ENCODE peak calls at places on chromosomes 13 and 19, in eight cellular contexts. One of them, this sample, is unnamed.

GRCh38 chr13:106078191-106078590 is 457.3 kb downstream of the EFNB2 start:
- DNase-seq in T-helper 1 cell: no peak
- DNase-seq in CD8-positive, alpha-beta memory T cell: no peak
- DNase-seq in activated CD8-positive, alpha-beta memory T cell treated with anti-CD3 and anti-CD28 coated beads for 48 hours: no peak
- DNase-seq in fibroblast of mammary gland: no peak
- DNase-seq in NCI-H774: no peak
- DNase-seq in colonic mucosa: no peak
- DNase-seq in right atrium auricular region: no peak
- DNase-seq in this sample: no peak

GRCh38 chr13:24180743-24181384 is 20.3 kb downstream of the SPATA13 start:
- DNase-seq in T-helper 1 cell: no peak
- DNase-seq in CD8-positive, alpha-beta memory T cell: no peak
- DNase-seq in activated CD8-positive, alpha-beta memory T cell treated with anti-CD3 and anti-CD28 coated beads for 48 hours: no peak
- DNase-seq in fibroblast of mammary gland: peak; percentile 47
- DNase-seq in NCI-H774: no peak
- DNase-seq in colonic mucosa: no peak
- DNase-seq in right atrium auricular region: no peak
- DNase-seq in this sample: no peak

GRCh38 chr13:41364043-41364442 is 53.0 kb downstream of the NAA16 start:
- DNase-seq in T-helper 1 cell: no peak
- DNase-seq in CD8-positive, alpha-beta memory T cell: no peak
- DNase-seq in activated CD8-positive, alpha-beta memory T cell treated with anti-CD3 and anti-CD28 coated beads for 48 hours: no peak
- DNase-seq in fibroblast of mammary gland: no peak
- DNase-seq in NCI-H774: no peak
- DNase-seq in colonic mucosa: no peak
- DNase-seq in right atrium auricular region: no peak
- DNase-seq in this sample: no peak

GRCh38 chr19:45097776-45098520 is 5.0 kb downstream of the PPP1R37 start:
- DNase-seq in T-helper 1 cell: no peak
- DNase-seq in CD8-positive, alpha-beta memory T cell: no peak
- DNase-seq in activated CD8-positive, alpha-beta memory T cell treated with anti-CD3 and anti-CD28 coated beads for 48 hours: no peak
- DNase-seq in fibroblast of mammary gland: peak; percentile 98
- DNase-seq in NCI-H774: no peak
- DNase-seq in colonic mucosa: peak; percentile 48
- DNase-seq in right atrium auricular region: peak; percentile 81
- DNase-seq in this sample: no peak

GRCh38 chr13:79481685-79482052 is 714 bp downstream of the NDFIP2 start:
- DNase-seq in T-helper 1 cell: peak; percentile 57
- DNase-seq in CD8-positive, alpha-beta memory T cell: peak; percentile 27
- DNase-seq in activated CD8-positive, alpha-beta memory T cell treated with anti-CD3 and anti-CD28 coated beads for 48 hours: peak; percentile 52
- DNase-seq in fibroblast of mammary gland: peak; percentile 9
- DNase-seq in NCI-H774: no peak
- DNase-seq in colonic mucosa: peak; percentile 55
- DNase-seq in right atrium auricular region: no peak
- DNase-seq in this sample: no peak

GRCh38 chr19:35458821-35459391 is 10.8 kb downstream of the FFAR2 start:
- DNase-seq in T-helper 1 cell: no peak
- DNase-seq in CD8-positive, alpha-beta memory T cell: no peak
- DNase-seq in activated CD8-positive, alpha-beta memory T cell treated with anti-CD3 and anti-CD28 coated beads for 48 hours: no peak
- DNase-seq in fibroblast of mammary gland: no peak
- DNase-seq in NCI-H774: no peak
- DNase-seq in colonic mucosa: peak; percentile 28
- DNase-seq in right atrium auricular region: no peak
- DNase-seq in this sample: no peak

GRCh38 chr13:85366759-85367417 is 432.3 kb downstream of the SLITRK6 start:
- DNase-seq in T-helper 1 cell: no peak
- DNase-seq in CD8-positive, alpha-beta memory T cell: no peak
- DNase-seq in activated CD8-positive, alpha-beta memory T cell treated with anti-CD3 and anti-CD28 coated beads for 48 hours: no peak
- DNase-seq in fibroblast of mammary gland: no peak
- DNase-seq in NCI-H774: no peak
- DNase-seq in colonic mucosa: no peak
- DNase-seq in right atrium auricular region: no peak
- DNase-seq in this sample: no peak

GRCh38 chr19:44575116-44575700 is 38.2 kb upstream of the IGSF23 start:
- DNase-seq in T-helper 1 cell: no peak
- DNase-seq in CD8-positive, alpha-beta memory T cell: no peak
- DNase-seq in activated CD8-positive, alpha-beta memory T cell treated with anti-CD3 and anti-CD28 coated beads for 48 hours: no peak
- DNase-seq in fibroblast of mammary gland: peak; percentile 5
- DNase-seq in NCI-H774: no peak
- DNase-seq in colonic mucosa: no peak
- DNase-seq in right atrium auricular region: peak; percentile 9
- DNase-seq in this sample: no peak

GRCh38 chr19:16447015-16447384 is 24.8 kb downstream of the EPS15L1 start:
- DNase-seq in T-helper 1 cell: peak; percentile 63
- DNase-seq in CD8-positive, alpha-beta memory T cell: peak; percentile 46
- DNase-seq in activated CD8-positive, alpha-beta memory T cell treated with anti-CD3 and anti-CD28 coated beads for 48 hours: no peak
- DNase-seq in fibroblast of mammary gland: peak; percentile 78
- DNase-seq in NCI-H774: no peak
- DNase-seq in colonic mucosa: peak; percentile 56
- DNase-seq in right atrium auricular region: peak; percentile 92
- DNase-seq in this sample: peak; percentile 78

GRCh38 chr13:51269039-51269438 is 46.8 kb downstream of the FAM124A start:
- DNase-seq in T-helper 1 cell: no peak
- DNase-seq in CD8-positive, alpha-beta memory T cell: no peak
- DNase-seq in activated CD8-positive, alpha-beta memory T cell treated with anti-CD3 and anti-CD28 coated beads for 48 hours: no peak
- DNase-seq in fibroblast of mammary gland: peak; percentile 36
- DNase-seq in NCI-H774: no peak
- DNase-seq in colonic mucosa: no peak
- DNase-seq in right atrium auricular region: no peak
- DNase-seq in this sample: no peak

GRCh38 chr19:32397736-32398135 is 7.8 kb upstream of the DPY19L3 start:
- DNase-seq in T-helper 1 cell: no peak
- DNase-seq in CD8-positive, alpha-beta memory T cell: no peak
- DNase-seq in activated CD8-positive, alpha-beta memory T cell treated with anti-CD3 and anti-CD28 coated beads for 48 hours: no peak
- DNase-seq in fibroblast of mammary gland: peak; percentile 90
- DNase-seq in NCI-H774: no peak
- DNase-seq in colonic mucosa: no peak
- DNase-seq in right atrium auricular region: no peak
- DNase-seq in this sample: no peak

GRCh38 chr13:46831588-46832194 is 34.7 kb upstream of the ESD start:
- DNase-seq in T-helper 1 cell: peak; percentile 24
- DNase-seq in CD8-positive, alpha-beta memory T cell: no peak
- DNase-seq in activated CD8-positive, alpha-beta memory T cell treated with anti-CD3 and anti-CD28 coated beads for 48 hours: no peak
- DNase-seq in fibroblast of mammary gland: peak; percentile 71
- DNase-seq in NCI-H774: no peak
- DNase-seq in colonic mucosa: peak; percentile 48
- DNase-seq in right atrium auricular region: no peak
- DNase-seq in this sample: no peak

GRCh38 chr19:13024126-13024957 is 29.1 kb downstream of the NFIX start:
- DNase-seq in T-helper 1 cell: no peak
- DNase-seq in CD8-positive, alpha-beta memory T cell: no peak
- DNase-seq in activated CD8-positive, alpha-beta memory T cell treated with anti-CD3 and anti-CD28 coated beads for 48 hours: no peak
- DNase-seq in fibroblast of mammary gland: no peak
- DNase-seq in NCI-H774: no peak
- DNase-seq in colonic mucosa: no peak
- DNase-seq in right atrium auricular region: no peak
- DNase-seq in this sample: no peak

GRCh38 chr19:39307233-39307821 is 11.1 kb downstream of the IFNL1 start:
- DNase-seq in T-helper 1 cell: no peak
- DNase-seq in CD8-positive, alpha-beta memory T cell: no peak
- DNase-seq in activated CD8-positive, alpha-beta memory T cell treated with anti-CD3 and anti-CD28 coated beads for 48 hours: no peak
- DNase-seq in fibroblast of mammary gland: no peak
- DNase-seq in NCI-H774: no peak
- DNase-seq in colonic mucosa: peak; percentile 71
- DNase-seq in right atrium auricular region: no peak
- DNase-seq in this sample: no peak

GRCh38 chr13:112970552-112971287 is 1.7 kb downstream of the MCF2L start:
- DNase-seq in T-helper 1 cell: no peak
- DNase-seq in CD8-positive, alpha-beta memory T cell: no peak
- DNase-seq in activated CD8-positive, alpha-beta memory T cell treated with anti-CD3 and anti-CD28 coated beads for 48 hours: no peak
- DNase-seq in fibroblast of mammary gland: no peak
- DNase-seq in NCI-H774: no peak
- DNase-seq in colonic mucosa: no peak
- DNase-seq in right atrium auricular region: no peak
- DNase-seq in this sample: no peak

GRCh38 chr13:68064371-68064770 is 834.2 kb upstream of the PCDH9 start:
- DNase-seq in T-helper 1 cell: no peak
- DNase-seq in CD8-positive, alpha-beta memory T cell: no peak
- DNase-seq in activated CD8-positive, alpha-beta memory T cell treated with anti-CD3 and anti-CD28 coated beads for 48 hours: no peak
- DNase-seq in fibroblast of mammary gland: no peak
- DNase-seq in NCI-H774: no peak
- DNase-seq in colonic mucosa: no peak
- DNase-seq in right atrium auricular region: no peak
- DNase-seq in this sample: no peak

GRCh38 chr19:13132471-13133166 is 14.6 kb downstream of the NACC1 start:
- DNase-seq in T-helper 1 cell: peak; percentile 80
- DNase-seq in CD8-positive, alpha-beta memory T cell: peak; percentile 31
- DNase-seq in activated CD8-positive, alpha-beta memory T cell treated with anti-CD3 and anti-CD28 coated beads for 48 hours: no peak
- DNase-seq in fibroblast of mammary gland: peak; percentile 78
- DNase-seq in NCI-H774: no peak
- DNase-seq in colonic mucosa: no peak
- DNase-seq in right atrium auricular region: no peak
- DNase-seq in this sample: no peak

GRCh38 chr13:55000043-55000442 is 1971.4 kb downstream of the OLFM4 start:
- DNase-seq in T-helper 1 cell: no peak
- DNase-seq in CD8-positive, alpha-beta memory T cell: no peak
- DNase-seq in activated CD8-positive, alpha-beta memory T cell treated with anti-CD3 and anti-CD28 coated beads for 48 hours: no peak
- DNase-seq in fibroblast of mammary gland: no peak
- DNase-seq in NCI-H774: no peak
- DNase-seq in colonic mucosa: no peak
- DNase-seq in right atrium auricular region: no peak
- DNase-seq in this sample: no peak

GRCh38 chr13:113547248-113547971 is 37.1 kb upstream of the TFDP1 start:
- DNase-seq in T-helper 1 cell: no peak
- DNase-seq in CD8-positive, alpha-beta memory T cell: no peak
- DNase-seq in activated CD8-positive, alpha-beta memory T cell treated with anti-CD3 and anti-CD28 coated beads for 48 hours: no peak
- DNase-seq in fibroblast of mammary gland: peak; percentile 86
- DNase-seq in NCI-H774: no peak
- DNase-seq in colonic mucosa: peak; percentile 16
- DNase-seq in right atrium auricular region: no peak
- DNase-seq in this sample: no peak

GRCh38 chr19:35903550-35904179 is 1.3 kb downstream of the HCST start:
- DNase-seq in T-helper 1 cell: peak; percentile 97
- DNase-seq in CD8-positive, alpha-beta memory T cell: peak; percentile 85
- DNase-seq in activated CD8-positive, alpha-beta memory T cell treated with anti-CD3 and anti-CD28 coated beads for 48 hours: peak; percentile 64
- DNase-seq in fibroblast of mammary gland: peak; percentile 60
- DNase-seq in NCI-H774: peak; percentile 54
- DNase-seq in colonic mucosa: peak; percentile 76
- DNase-seq in right atrium auricular region: peak; percentile 79
- DNase-seq in this sample: peak; percentile 57

GRCh38 chr19:38023661-38024574 is 116.9 kb downstream of the SIPA1L3 start:
- DNase-seq in T-helper 1 cell: no peak
- DNase-seq in CD8-positive, alpha-beta memory T cell: no peak
- DNase-seq in activated CD8-positive, alpha-beta memory T cell treated with anti-CD3 and anti-CD28 coated beads for 48 hours: no peak
- DNase-seq in fibroblast of mammary gland: no peak
- DNase-seq in NCI-H774: no peak
- DNase-seq in colonic mucosa: no peak
- DNase-seq in right atrium auricular region: no peak
- DNase-seq in this sample: no peak

GRCh38 chr19:53707278-53707677 is 75.5 kb downstream of the DPRX start:
- DNase-seq in T-helper 1 cell: no peak
- DNase-seq in CD8-positive, alpha-beta memory T cell: no peak
- DNase-seq in activated CD8-positive, alpha-beta memory T cell treated with anti-CD3 and anti-CD28 coated beads for 48 hours: no peak
- DNase-seq in fibroblast of mammary gland: no peak
- DNase-seq in NCI-H774: no peak
- DNase-seq in colonic mucosa: no peak
- DNase-seq in right atrium auricular region: no peak
- DNase-seq in this sample: no peak

GRCh38 chr19:17390665-17391370 is 3.2 kb downstream of the CCDC194 start:
- DNase-seq in T-helper 1 cell: peak; percentile 86
- DNase-seq in CD8-positive, alpha-beta memory T cell: peak; percentile 87
- DNase-seq in activated CD8-positive, alpha-beta memory T cell treated with anti-CD3 and anti-CD28 coated beads for 48 hours: peak; percentile 71
- DNase-seq in fibroblast of mammary gland: peak; percentile 80
- DNase-seq in NCI-H774: peak; percentile 93
- DNase-seq in colonic mucosa: peak; percentile 89
- DNase-seq in right atrium auricular region: peak; percentile 87
- DNase-seq in this sample: peak; percentile 78

GRCh38 chr13:40329682-40330485 is 336.6 kb downstream of the FOXO1 start:
- DNase-seq in T-helper 1 cell: no peak
- DNase-seq in CD8-positive, alpha-beta memory T cell: no peak
- DNase-seq in activated CD8-positive, alpha-beta memory T cell treated with anti-CD3 and anti-CD28 coated beads for 48 hours: no peak
- DNase-seq in fibroblast of mammary gland: peak; percentile 51
- DNase-seq in NCI-H774: no peak
- DNase-seq in colonic mucosa: no peak
- DNase-seq in right atrium auricular region: no peak
- DNase-seq in this sample: no peak

This sample was measured in tibial nerve.